ENCODE peak calls at places on chromosomes 7 and 10, in five cellular contexts. One of them, this sample, is unnamed. For H3K36me3, the result is how much of the 10 kb centered on the place peaks cover.

GRCh38 chr10:80535671-80536360 is 1.9 kb upstream of the SH2D4B start:
- DNase-seq in hepatocyte: peak
- DNase-seq in psoas muscle: peak
- DNase-seq in tibial artery: peak
- DNase-seq in uterus: no peak
- DNase-seq in this sample: no peak

GRCh38 chr10:48509974-48510692 is 94.7 kb downstream of the ARHGAP22 start:
- DNase-seq in hepatocyte: no peak
- DNase-seq in psoas muscle: no peak
- DNase-seq in tibial artery: no peak
- DNase-seq in uterus: no peak
- DNase-seq in this sample: no peak

GRCh38 chr7:135811513-135811912 is 62.9 kb upstream of the FAM180A start:
- DNase-seq in hepatocyte: no peak
- DNase-seq in psoas muscle: no peak
- DNase-seq in tibial artery: no peak
- DNase-seq in uterus: no peak
- DNase-seq in this sample: no peak

GRCh38 chr7:112084506-112084905 is 121.7 kb downstream of the DOCK4 start:
- DNase-seq in hepatocyte: no peak
- DNase-seq in psoas muscle: no peak
- DNase-seq in tibial artery: no peak
- DNase-seq in uterus: no peak
- DNase-seq in this sample: no peak

GRCh38 chr10:70575874-70576802 is 26.4 kb downstream of the PRF1 start:
- DNase-seq in hepatocyte: peak
- DNase-seq in psoas muscle: peak
- DNase-seq in tibial artery: peak
- DNase-seq in uterus: no peak
- DNase-seq in this sample: peak

GRCh38 chr7:4790516-4790991 is 15.1 kb downstream of the AP5Z1 start:
- DNase-seq in hepatocyte: no peak
- DNase-seq in psoas muscle: no peak
- DNase-seq in tibial artery: no peak
- DNase-seq in uterus: no peak
- DNase-seq in this sample: no peak

GRCh38 chr7:45176886-45177731 is 19.5 kb downstream of the RAMP3 start:
- DNase-seq in hepatocyte: no peak
- DNase-seq in psoas muscle: no peak
- DNase-seq in tibial artery: peak
- DNase-seq in uterus: peak
- DNase-seq in this sample: no peak

GRCh38 chr10:120221873-120222485 is 235.0 kb upstream of the PLPP4 start:
- DNase-seq in hepatocyte: peak
- DNase-seq in psoas muscle: no peak
- DNase-seq in tibial artery: no peak
- DNase-seq in uterus: no peak
- DNase-seq in this sample: peak

GRCh38 chr10:121289800-121290199 is 308.4 kb downstream of the FGFR2 start:
- DNase-seq in hepatocyte: no peak
- DNase-seq in psoas muscle: no peak
- DNase-seq in tibial artery: no peak
- DNase-seq in uterus: no peak
- DNase-seq in this sample: no peak
- TF ChIP-seq CTCF in hepatocyte: no peak
- TF ChIP-seq CTCF in psoas muscle: no peak
- TF ChIP-seq CTCF in tibial artery: no peak
- TF ChIP-seq CTCF in uterus: no peak
- TF ChIP-seq CTCF in this sample: no peak

GRCh38 chr7:1666779-1667565 is 3.1 kb upstream of the ELFN1 start:
- DNase-seq in hepatocyte: peak
- DNase-seq in psoas muscle: peak
- DNase-seq in tibial artery: peak
- DNase-seq in uterus: peak
- DNase-seq in this sample: no peak
- H3K4me3 ChIP-seq in hepatocyte: peak
- H3K4me3 ChIP-seq in psoas muscle: peak
- H3K4me3 ChIP-seq in tibial artery: peak
- H3K4me3 ChIP-seq in uterus: peak
- H3K4me3 ChIP-seq in this sample: peak

GRCh38 chr10:77836299-77836820 is 90.2 kb downstream of the DLG5 start:
- DNase-seq in hepatocyte: no peak
- DNase-seq in psoas muscle: peak
- DNase-seq in tibial artery: no peak
- DNase-seq in uterus: no peak
- DNase-seq in this sample: no peak
- H3K36me3 ChIP-seq in hepatocyte: under half
- H3K36me3 ChIP-seq in psoas muscle: half or more
- H3K36me3 ChIP-seq in tibial artery: under half
- H3K36me3 ChIP-seq in uterus: under half
- H3K36me3 ChIP-seq in this sample: under half

GRCh38 chr10:27225011-27225590 is 15.5 kb downstream of the ACBD5 start:
- DNase-seq in hepatocyte: no peak
- DNase-seq in psoas muscle: no peak
- DNase-seq in tibial artery: no peak
- DNase-seq in uterus: no peak
- DNase-seq in this sample: no peak
- TF ChIP-seq CTCF in hepatocyte: no peak
- TF ChIP-seq CTCF in psoas muscle: no peak
- TF ChIP-seq CTCF in tibial artery: no peak
- TF ChIP-seq CTCF in uterus: no peak
- TF ChIP-seq CTCF in this sample: no peak

DNA sequence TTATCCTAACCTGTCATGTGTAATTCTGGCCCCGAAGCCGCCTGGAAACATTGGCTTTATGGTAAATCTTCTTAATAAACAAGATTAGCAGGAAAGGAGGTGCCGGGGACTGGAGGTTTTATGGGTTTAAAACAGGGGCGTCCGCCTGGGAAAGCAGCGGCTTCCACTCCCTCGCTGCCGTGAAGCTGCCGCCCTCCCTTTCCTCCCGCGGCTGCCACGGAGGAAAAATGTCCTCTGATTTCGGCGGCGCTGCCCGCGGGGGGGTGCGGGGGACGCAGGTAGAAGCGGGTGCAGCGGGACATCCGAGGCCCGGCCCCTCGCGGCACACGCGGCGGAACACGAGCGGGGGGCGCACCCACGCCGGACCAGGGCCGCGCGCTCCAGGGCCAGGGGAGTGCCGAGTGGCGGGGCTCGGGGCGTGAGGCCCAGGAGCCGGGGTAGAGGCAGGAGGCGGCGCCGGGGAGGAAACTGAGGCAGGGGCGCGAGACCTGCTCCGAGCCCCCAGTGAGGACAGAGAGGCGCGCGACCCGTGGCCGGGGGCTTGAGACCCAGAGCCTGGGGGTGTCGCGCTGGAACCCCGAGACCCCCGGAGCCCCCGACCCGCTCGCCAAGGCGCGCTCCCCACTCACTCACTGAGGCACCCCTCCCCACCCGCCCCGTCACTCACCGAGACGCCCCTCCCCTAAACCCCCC is 978 bp downstream of the PTPRN2 start:
- DNase-seq in hepatocyte: no peak
- DNase-seq in psoas muscle: no peak
- DNase-seq in tibial artery: no peak
- DNase-seq in uterus: no peak
- DNase-seq in this sample: no peak
- H3K4me3 ChIP-seq in hepatocyte: no peak
- H3K4me3 ChIP-seq in psoas muscle: peak
- H3K4me3 ChIP-seq in tibial artery: no peak
- H3K4me3 ChIP-seq in uterus: no peak
- H3K4me3 ChIP-seq in this sample: no peak

GRCh38 chr7:149205690-149206381 is 10.5 kb downstream of the ZNF282 start:
- DNase-seq in hepatocyte: no peak
- DNase-seq in psoas muscle: no peak
- DNase-seq in tibial artery: no peak
- DNase-seq in uterus: no peak
- DNase-seq in this sample: no peak

GRCh38 chr7:149207324-149208035 is 12.1 kb downstream of the ZNF282 start:
- DNase-seq in hepatocyte: no peak
- DNase-seq in psoas muscle: no peak
- DNase-seq in tibial artery: no peak
- DNase-seq in uterus: no peak
- DNase-seq in this sample: no peak

GRCh38 chr7:149214020-149214720 is 18.8 kb downstream of the ZNF282 start:
- DNase-seq in hepatocyte: no peak
- DNase-seq in psoas muscle: no peak
- DNase-seq in tibial artery: no peak
- DNase-seq in uterus: no peak
- DNase-seq in this sample: no peak

GRCh38 chr7:149210551-149210950 is 15.2 kb downstream of the ZNF282 start:
- DNase-seq in hepatocyte: no peak
- DNase-seq in psoas muscle: no peak
- DNase-seq in tibial artery: no peak
- DNase-seq in uterus: no peak
- DNase-seq in this sample: no peak

GRCh38 chr7:149209518-149210269 is 14.3 kb downstream of the ZNF282 start:
- DNase-seq in hepatocyte: peak
- DNase-seq in psoas muscle: no peak
- DNase-seq in tibial artery: no peak
- DNase-seq in uterus: no peak
- DNase-seq in this sample: no peak
- H3K36me3 ChIP-seq in hepatocyte: under half
- H3K36me3 ChIP-seq in psoas muscle: half or more
- H3K36me3 ChIP-seq in tibial artery: half or more
- H3K36me3 ChIP-seq in uterus: under half
- H3K36me3 ChIP-seq in this sample: under half

GRCh38 chr7:32058017-32058416 is 12.2 kb downstream of the PDE1C start:
- DNase-seq in hepatocyte: no peak
- DNase-seq in psoas muscle: no peak
- DNase-seq in tibial artery: no peak
- DNase-seq in uterus: no peak
- DNase-seq in this sample: no peak

GRCh38 chr7:32059289-32060045 is 10.7 kb downstream of the PDE1C start:
- DNase-seq in hepatocyte: peak
- DNase-seq in psoas muscle: no peak
- DNase-seq in tibial artery: no peak
- DNase-seq in uterus: no peak
- DNase-seq in this sample: no peak

GRCh38 chr7:32061346-32061745 is 8.9 kb downstream of the PDE1C start:
- DNase-seq in hepatocyte: no peak
- DNase-seq in psoas muscle: no peak
- DNase-seq in tibial artery: no peak
- DNase-seq in uterus: no peak
- DNase-seq in this sample: no peak

GRCh38 chr7:32063614-32064013 is 6.6 kb downstream of the PDE1C start:
- DNase-seq in hepatocyte: no peak
- DNase-seq in psoas muscle: no peak
- DNase-seq in tibial artery: no peak
- DNase-seq in uterus: no peak
- DNase-seq in this sample: no peak

GRCh38 chr7:32062150-32062549 is 8.1 kb downstream of the PDE1C start:
- DNase-seq in hepatocyte: peak
- DNase-seq in psoas muscle: peak
- DNase-seq in tibial artery: peak
- DNase-seq in uterus: no peak
- DNase-seq in this sample: no peak
- TF ChIP-seq CTCF in hepatocyte: peak
- TF ChIP-seq CTCF in psoas muscle: peak
- TF ChIP-seq CTCF in tibial artery: peak
- TF ChIP-seq CTCF in uterus: no peak
- TF ChIP-seq CTCF in this sample: peak